ENCODE peak calls at places on chromosome 5, in five cellular contexts. One of them, this sample, is unnamed.

GRCh38 chr5:2848634-2849033 is 97.2 kb upstream of the IRX2 start:
- DNase-seq in RWPE1: peak
- DNase-seq in omental fat pad: no peak
- DNase-seq in upper lobe of right lung: no peak
- DNase-seq in left ventricle myocardium inferior: no peak
- DNase-seq in this sample: no peak

GRCh38 chr5:31343946-31344345 is 150.5 kb downstream of the CDH6 start:
- DNase-seq in RWPE1: peak
- DNase-seq in omental fat pad: no peak
- DNase-seq in upper lobe of right lung: no peak
- DNase-seq in left ventricle myocardium inferior: no peak
- DNase-seq in this sample: no peak

GRCh38 chr5:56384186-56384585 is 151.1 kb upstream of the ANKRD55 start:
- DNase-seq in RWPE1: no peak
- DNase-seq in omental fat pad: no peak
- DNase-seq in upper lobe of right lung: no peak
- DNase-seq in left ventricle myocardium inferior: no peak
- DNase-seq in this sample: no peak

GRCh38 chr5:180394031-180394636 is 41.0 kb upstream of the GFPT2 start:
- DNase-seq in RWPE1: no peak
- DNase-seq in omental fat pad: no peak
- DNase-seq in upper lobe of right lung: peak
- DNase-seq in left ventricle myocardium inferior: no peak
- DNase-seq in this sample: no peak

GRCh38 chr5:160083501-160083900 is 35.7 kb downstream of the PWWP2A start:
- DNase-seq in RWPE1: peak
- DNase-seq in omental fat pad: no peak
- DNase-seq in upper lobe of right lung: no peak
- DNase-seq in left ventricle myocardium inferior: no peak
- DNase-seq in this sample: no peak

GRCh38 chr5:75611324-75612210 is at the start of gene ANKDD1B:
- DNase-seq in RWPE1: peak
- DNase-seq in omental fat pad: no peak
- DNase-seq in upper lobe of right lung: peak
- DNase-seq in left ventricle myocardium inferior: no peak
- DNase-seq in this sample: peak

GRCh38 chr5:10453564-10453963 is 11.9 kb downstream of the ROPN1L start:
- DNase-seq in RWPE1: peak
- DNase-seq in omental fat pad: no peak
- DNase-seq in upper lobe of right lung: no peak
- DNase-seq in left ventricle myocardium inferior: no peak
- DNase-seq in this sample: no peak

GRCh38 chr5:163379298-163380155 is 57.9 kb upstream of the CCNG1 start:
- DNase-seq in RWPE1: peak
- DNase-seq in omental fat pad: no peak
- DNase-seq in upper lobe of right lung: no peak
- DNase-seq in left ventricle myocardium inferior: no peak
- DNase-seq in this sample: no peak

GRCh38 chr5:55821731-55822512 is 29.2 kb upstream of the IL31RA start:
- DNase-seq in RWPE1: peak
- DNase-seq in omental fat pad: no peak
- DNase-seq in upper lobe of right lung: peak
- DNase-seq in left ventricle myocardium inferior: no peak
- DNase-seq in this sample: no peak

GRCh38 chr5:107676702-107677101 is 6.0 kb upstream of the EFNA5 start:
- DNase-seq in RWPE1: no peak
- DNase-seq in omental fat pad: no peak
- DNase-seq in upper lobe of right lung: no peak
- DNase-seq in left ventricle myocardium inferior: no peak
- DNase-seq in this sample: no peak

GRCh38 chr5:126965061-126965475 is 65.3 kb downstream of the MARCHF3 start:
- DNase-seq in RWPE1: peak
- DNase-seq in omental fat pad: no peak
- DNase-seq in upper lobe of right lung: no peak
- DNase-seq in left ventricle myocardium inferior: no peak
- DNase-seq in this sample: no peak

GRCh38 chr5:65728219-65728618 is 6.2 kb downstream of the NLN start:
- DNase-seq in RWPE1: no peak
- DNase-seq in omental fat pad: no peak
- DNase-seq in upper lobe of right lung: no peak
- DNase-seq in left ventricle myocardium inferior: no peak
- DNase-seq in this sample: no peak

GRCh38 chr5:105952875-105953274 is 1717.9 kb downstream of the EFNA5 start:
- DNase-seq in RWPE1: no peak
- DNase-seq in omental fat pad: no peak
- DNase-seq in upper lobe of right lung: no peak
- DNase-seq in left ventricle myocardium inferior: no peak
- DNase-seq in this sample: no peak

GRCh38 chr5:180784497-180785097 is 18.0 kb downstream of the MGAT1 start:
- DNase-seq in RWPE1: peak
- DNase-seq in omental fat pad: no peak
- DNase-seq in upper lobe of right lung: peak
- DNase-seq in left ventricle myocardium inferior: peak
- DNase-seq in this sample: peak

GRCh38 chr5:43396762-43397304 is 15.4 kb downstream of the CCL28 start:
- DNase-seq in RWPE1: peak
- DNase-seq in omental fat pad: no peak
- DNase-seq in upper lobe of right lung: peak
- DNase-seq in left ventricle myocardium inferior: peak
- DNase-seq in this sample: peak

GRCh38 chr5:179183481-179183880 is 123.3 kb downstream of the ZNF354C start:
- DNase-seq in RWPE1: no peak
- DNase-seq in omental fat pad: no peak
- DNase-seq in upper lobe of right lung: no peak
- DNase-seq in left ventricle myocardium inferior: no peak
- DNase-seq in this sample: no peak

GRCh38 chr5:141366016-141366896 is 2.3 kb downstream of the PCDHGA5 start:
- DNase-seq in RWPE1: no peak
- DNase-seq in omental fat pad: no peak
- DNase-seq in upper lobe of right lung: no peak
- DNase-seq in left ventricle myocardium inferior: no peak
- DNase-seq in this sample: no peak

GRCh38 chr5:141374627-141375026 is 936 bp downstream of the PCDHGA6 start:
- DNase-seq in RWPE1: no peak
- DNase-seq in omental fat pad: no peak
- DNase-seq in upper lobe of right lung: no peak
- DNase-seq in left ventricle myocardium inferior: no peak
- DNase-seq in this sample: no peak

GRCh38 chr5:141373673-141374317 is at the start of gene PCDHGA6:
- DNase-seq in RWPE1: no peak
- DNase-seq in omental fat pad: no peak
- DNase-seq in upper lobe of right lung: no peak
- DNase-seq in left ventricle myocardium inferior: no peak
- DNase-seq in this sample: no peak

GRCh38 chr5:141371572-141372475 is 1.8 kb downstream of the PCDHGB3 start:
- DNase-seq in RWPE1: no peak
- DNase-seq in omental fat pad: no peak
- DNase-seq in upper lobe of right lung: no peak
- DNase-seq in left ventricle myocardium inferior: no peak
- DNase-seq in this sample: no peak

DNA sequence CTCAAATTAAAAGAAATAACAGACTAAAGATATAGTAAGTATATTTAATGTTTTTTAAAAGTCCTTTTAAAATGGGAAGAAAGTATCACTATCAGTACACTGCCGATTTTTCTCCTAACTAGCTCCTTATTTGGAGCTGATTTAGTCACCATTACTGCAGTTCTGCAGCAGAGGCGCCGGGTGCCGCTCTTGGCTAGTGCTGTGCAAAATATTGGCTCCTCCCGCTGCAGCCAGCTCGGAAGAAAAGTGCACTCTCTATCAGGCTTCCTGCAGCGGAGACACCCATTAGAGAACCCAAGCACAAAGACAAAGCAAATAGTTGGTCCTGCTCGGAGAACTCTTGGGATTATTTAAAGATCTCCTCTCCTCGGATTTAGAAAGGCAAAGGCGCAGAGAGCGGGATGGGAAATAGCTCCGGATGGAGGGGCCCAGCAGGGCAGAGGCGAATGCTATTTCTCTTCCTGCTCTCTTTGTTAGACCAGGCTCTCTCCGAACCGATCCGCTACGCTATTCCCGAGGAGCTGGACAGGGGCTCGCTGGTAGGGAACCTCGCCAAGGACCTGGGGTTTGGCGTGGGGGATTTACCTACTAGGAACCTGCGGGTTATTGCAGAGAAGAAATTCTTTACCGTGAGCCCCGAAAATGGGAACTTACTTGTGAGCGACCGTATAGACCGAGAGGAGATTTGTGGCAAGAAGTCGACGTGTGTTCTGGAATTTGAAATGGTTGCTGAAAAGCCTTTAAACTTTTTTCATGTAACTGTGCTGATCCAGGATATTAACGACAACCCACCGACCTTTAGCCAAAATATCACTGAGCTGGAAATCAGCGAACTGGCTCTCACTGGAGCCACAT is at the start of gene PCDHGB3:
- DNase-seq in RWPE1: no peak
- DNase-seq in omental fat pad: no peak
- DNase-seq in upper lobe of right lung: no peak
- DNase-seq in left ventricle myocardium inferior: peak
- DNase-seq in this sample: peak
- TF ChIP-seq CTCF in RWPE1: peak
- TF ChIP-seq CTCF in omental fat pad: no peak
- TF ChIP-seq CTCF in upper lobe of right lung: peak
- TF ChIP-seq CTCF in left ventricle myocardium inferior: peak
- TF ChIP-seq CTCF in this sample: peak

GRCh38 chr5:67194169-67194568 is 2.4 kb downstream of the CD180 start:
- DNase-seq in RWPE1: no peak
- DNase-seq in omental fat pad: no peak
- DNase-seq in upper lobe of right lung: no peak
- DNase-seq in left ventricle myocardium inferior: no peak
- DNase-seq in this sample: no peak

GRCh38 chr5:67193479-67193878 is 3.1 kb downstream of the CD180 start:
- DNase-seq in RWPE1: no peak
- DNase-seq in omental fat pad: no peak
- DNase-seq in upper lobe of right lung: no peak
- DNase-seq in left ventricle myocardium inferior: no peak
- DNase-seq in this sample: no peak

GRCh38 chr5:67197536-67197935 is 937 bp upstream of the CD180 start:
- DNase-seq in RWPE1: no peak
- DNase-seq in omental fat pad: no peak
- DNase-seq in upper lobe of right lung: no peak
- DNase-seq in left ventricle myocardium inferior: no peak
- DNase-seq in this sample: no peak

GRCh38 chr5:67196537-67197059 is at the start of gene CD180:
- DNase-seq in RWPE1: no peak
- DNase-seq in omental fat pad: no peak
- DNase-seq in upper lobe of right lung: no peak
- DNase-seq in left ventricle myocardium inferior: peak
- DNase-seq in this sample: no peak

GRCh38 chr5:67195406-67196275 is 958 bp downstream of the CD180 start:
- DNase-seq in RWPE1: no peak
- DNase-seq in omental fat pad: no peak
- DNase-seq in upper lobe of right lung: no peak
- DNase-seq in left ventricle myocardium inferior: no peak
- DNase-seq in this sample: no peak
- TF ChIP-seq CTCF in RWPE1: no peak
- TF ChIP-seq CTCF in omental fat pad: no peak
- TF ChIP-seq CTCF in upper lobe of right lung: no peak
- TF ChIP-seq CTCF in left ventricle myocardium inferior: no peak
- TF ChIP-seq CTCF in this sample: no peak

GRCh38 chr5:68229416-68229815 is 13.9 kb downstream of the PIK3R1 start:
- DNase-seq in RWPE1: no peak
- DNase-seq in omental fat pad: no peak
- DNase-seq in upper lobe of right lung: no peak
- DNase-seq in left ventricle myocardium inferior: no peak
- DNase-seq in this sample: no peak
- TF ChIP-seq CTCF in RWPE1: no peak
- TF ChIP-seq CTCF in omental fat pad: no peak
- TF ChIP-seq CTCF in upper lobe of right lung: no peak
- TF ChIP-seq CTCF in left ventricle myocardium inferior: no peak
- TF ChIP-seq CTCF in this sample: no peak

GRCh38 chr5:172293745-172294342 is 10.3 kb upstream of the UBTD2 start:
- DNase-seq in RWPE1: no peak
- DNase-seq in omental fat pad: no peak
- DNase-seq in upper lobe of right lung: no peak
- DNase-seq in left ventricle myocardium inferior: no peak
- DNase-seq in this sample: no peak
- TF ChIP-seq CTCF in RWPE1: peak
- TF ChIP-seq CTCF in omental fat pad: no peak
- TF ChIP-seq CTCF in upper lobe of right lung: no peak
- TF ChIP-seq CTCF in left ventricle myocardium inferior: no peak
- TF ChIP-seq CTCF in this sample: no peak

GRCh38 chr5:80407735-80408474 is at the start of gene ZFYVE16:
- DNase-seq in RWPE1: peak
- DNase-seq in omental fat pad: peak
- DNase-seq in upper lobe of right lung: peak
- DNase-seq in left ventricle myocardium inferior: peak
- DNase-seq in this sample: peak
- TF ChIP-seq CTCF in RWPE1: peak
- TF ChIP-seq CTCF in omental fat pad: no peak
- TF ChIP-seq CTCF in upper lobe of right lung: peak
- TF ChIP-seq CTCF in left ventricle myocardium inferior: no peak
- TF ChIP-seq CTCF in this sample: no peak

GRCh38 chr5:60699549-60700346 is at the start of gene DEPDC1B:
- DNase-seq in RWPE1: peak
- DNase-seq in omental fat pad: peak
- DNase-seq in upper lobe of right lung: peak
- DNase-seq in left ventricle myocardium inferior: peak
- DNase-seq in this sample: peak
- TF ChIP-seq CTCF in RWPE1: peak
- TF ChIP-seq CTCF in omental fat pad: no peak
- TF ChIP-seq CTCF in upper lobe of right lung: peak
- TF ChIP-seq CTCF in left ventricle myocardium inferior: peak
- TF ChIP-seq CTCF in this sample: peak

GRCh38 chr5:176812269-176813259 is 2.2 kb downstream of the UNC5A start:
- DNase-seq in RWPE1: peak
- DNase-seq in omental fat pad: no peak
- DNase-seq in upper lobe of right lung: no peak
- DNase-seq in left ventricle myocardium inferior: no peak
- DNase-seq in this sample: peak
- TF ChIP-seq CTCF in RWPE1: peak
- TF ChIP-seq CTCF in omental fat pad: no peak
- TF ChIP-seq CTCF in upper lobe of right lung: peak
- TF ChIP-seq CTCF in left ventricle myocardium inferior: peak
- TF ChIP-seq CTCF in this sample: peak